ENCODE peak calls at places on chromosomes 6 and 20, in seven cellular contexts. X, H, R, O, N, K and J are unnamed samples.

GRCh38 chr6:131858765-131859490 is 51.1 kb downstream of the ENPP1 start:
- DNase-seq in X (no peak), H (no peak), R (no peak), O (no peak), N (no peak), K (no peak), J (no peak)

GRCh38 chr20:11919046-11919445 is 1.4 kb downstream of the BTBD3 start:
- DNase-seq in X (no peak), H (no peak), R (no peak), O (no peak), N (no peak), K (no peak), J (no peak)

GRCh38 chr6:139124887-139125672 is 9.8 kb upstream of the HECA start:
- DNase-seq in X (peak), H (no peak), R (peak), O (peak), N (peak), K (peak), J (no peak)

GRCh38 chr6:119313937-119314893 is 35.3 kb downstream of the MAN1A1 start:
- DNase-seq in X (peak), H (no peak), R (peak), O (no peak), N (no peak), K (no peak), J (no peak)

GRCh38 chr20:40499416-40499815 is 189.6 kb downstream of the MAFB start:
- DNase-seq in X (no peak), H (no peak), R (no peak), O (no peak), N (no peak), K (no peak), J (no peak)

GRCh38 chr6:56891754-56892153 is 63.2 kb upstream of the BEND6 start:
- DNase-seq in X (no peak), H (no peak), R (peak), O (no peak), N (no peak), K (no peak), J (no peak)

GRCh38 chr6:134414793-134415192 is 96.9 kb upstream of the SGK1 start:
- DNase-seq in X (no peak), H (no peak), R (no peak), O (no peak), N (no peak), K (no peak), J (no peak)

GRCh38 chr20:57090590-57091560 is 175.6 kb downstream of the BMP7 start:
- DNase-seq in X (no peak), H (no peak), R (no peak), O (no peak), N (no peak), K (no peak), J (no peak)

GRCh38 chr20:5282561-5282960 is 34.2 kb downstream of the PROKR2 start:
- DNase-seq in X (no peak), H (no peak), R (no peak), O (no peak), N (no peak), K (no peak), J (no peak)

GRCh38 chr6:96124778-96125177 is 109.0 kb downstream of the FUT9 start:
- DNase-seq in X (no peak), H (no peak), R (no peak), O (no peak), N (no peak), K (no peak), J (no peak)

GRCh38 chr20:43925786-43926185 is 11.1 kb downstream of the TOX2 start:
- DNase-seq in X (no peak), H (no peak), R (no peak), O (no peak), N (no peak), K (peak), J (no peak)

GRCh38 chr6:131789219-131789618 is 18.6 kb upstream of the ENPP1 start:
- DNase-seq in X (no peak), H (no peak), R (no peak), O (no peak), N (no peak), K (no peak), J (no peak)

GRCh38 chr6:168695701-168696100 is 254.7 kb downstream of the SMOC2 start:
- DNase-seq in X (no peak), H (peak), R (no peak), O (no peak), N (no peak), K (no peak), J (no peak)

GRCh38 chr6:101779051-101779844 is 385.7 kb downstream of the GRIK2 start:
- DNase-seq in X (no peak), H (no peak), R (no peak), O (no peak), N (no peak), K (no peak), J (no peak)

GRCh38 chr20:24808616-24809015 is 140.5 kb upstream of the CST7 start:
- DNase-seq in X (no peak), H (no peak), R (no peak), O (no peak), N (no peak), K (no peak), J (no peak)

GRCh38 chr20:39853664-39854063 is 835.4 kb downstream of the MAFB start:
- DNase-seq in X (peak), H (peak), R (no peak), O (no peak), N (no peak), K (no peak), J (no peak)

GRCh38 chr6:41712651-41713103 is 22.7 kb downstream of the TFEB start:
- DNase-seq in X (no peak), H (no peak), R (no peak), O (no peak), N (no peak), K (no peak), J (peak)

GRCh38 chr20:61861858-61862257 is 203.8 kb downstream of the TAF4 start:
- DNase-seq in X (no peak), H (no peak), R (no peak), O (no peak), N (no peak), K (no peak), J (no peak)

GRCh38 chr6:134732761-134733160 is 217.1 kb downstream of the ALDH8A1 start:
- DNase-seq in X (no peak), H (no peak), R (no peak), O (no peak), N (no peak), K (no peak), J (no peak)

GRCh38 chr6:91117550-91117949 is 530.7 kb upstream of the MAP3K7 start:
- DNase-seq in X (no peak), H (no peak), R (no peak), O (no peak), N (no peak), K (no peak), J (no peak)
- TF ChIP-seq JUND in X (no peak), H (no peak), R (no peak), O (no peak), N (no peak), K (no peak), J (no peak)

DNA sequence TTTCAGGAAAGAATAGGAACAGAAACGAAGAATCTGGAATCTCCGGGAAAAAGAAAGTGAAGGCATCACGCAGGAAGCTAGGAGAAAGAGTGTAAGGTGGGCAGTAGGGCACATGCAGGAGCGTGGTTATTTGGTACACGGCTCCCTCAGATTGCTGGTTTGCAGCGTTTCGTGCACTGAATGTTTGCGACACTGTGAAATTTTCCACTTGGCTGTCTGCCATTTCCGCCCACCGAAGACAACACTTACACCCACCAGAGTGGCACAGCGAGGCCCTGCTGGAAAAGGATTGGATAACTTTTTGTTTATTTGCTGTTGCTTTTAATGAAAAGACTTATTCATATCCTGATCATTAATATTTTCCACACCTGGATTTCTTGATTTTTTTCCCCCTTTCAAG is 248.3 kb downstream of the GMPR start:
- DNase-seq in X (no peak), H (no peak), R (no peak), O (no peak), N (no peak), K (no peak), J (no peak)
- TF ChIP-seq JUND in X (no peak), H (no peak), R (no peak), O (no peak), N (no peak), K (no peak), J (no peak)

GRCh38 chr6:20291764-20292227 is 79.5 kb upstream of the MBOAT1 start:
- DNase-seq in X (peak), H (peak), R (peak), O (peak), N (peak), K (peak), J (no peak)
- TF ChIP-seq JUND in X (no peak), H (no peak), R (peak), O (no peak), N (no peak), K (no peak), J (no peak)

DNA sequence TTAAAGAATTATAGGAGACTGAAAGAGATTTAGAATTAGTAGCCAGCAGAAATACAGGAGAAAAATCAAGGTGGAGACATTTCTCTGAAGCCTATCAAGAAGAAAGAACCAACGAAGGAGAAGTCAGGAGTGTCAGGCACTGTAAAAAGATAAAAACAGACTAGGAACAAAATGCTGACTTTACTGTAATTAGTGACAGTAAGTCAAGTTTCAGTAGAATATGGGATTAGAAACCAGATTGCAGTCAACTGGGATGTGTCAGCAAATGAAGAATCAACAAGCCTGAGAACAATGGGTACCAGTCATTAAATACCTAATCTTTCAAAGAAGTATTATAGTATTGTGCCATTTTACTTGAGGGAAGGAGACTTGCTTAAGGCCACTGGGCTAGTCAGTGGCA is 21.6 kb downstream of the CALHM6 start:
- DNase-seq in X (no peak), H (no peak), R (no peak), O (no peak), N (no peak), K (no peak), J (no peak)
- TF ChIP-seq JUND in X (no peak), H (no peak), R (no peak), O (no peak), N (no peak), K (no peak), J (no peak)

DNA sequence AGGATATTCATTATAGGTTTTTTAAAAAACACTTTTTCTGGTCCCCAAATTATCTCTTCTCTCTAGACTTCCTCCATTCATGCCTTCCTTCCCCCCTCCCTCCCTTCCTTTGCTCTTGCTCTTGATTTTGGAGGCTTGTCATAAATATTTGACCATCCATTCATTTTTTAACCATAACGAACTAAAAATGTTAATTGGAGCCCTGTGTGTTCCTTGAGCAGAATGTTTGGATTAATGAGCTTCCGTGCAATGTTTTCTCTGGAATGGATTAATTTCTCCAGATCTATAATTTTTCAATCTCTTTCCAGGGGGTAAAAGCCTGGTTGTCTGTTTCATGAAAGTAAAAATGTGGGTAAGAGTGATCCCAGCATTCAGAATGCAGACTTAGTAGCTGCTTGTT is 155.5 kb downstream of the ESR1 start:
- DNase-seq in X (no peak), H (no peak), R (no peak), O (no peak), N (no peak), K (no peak), J (no peak)
- TF ChIP-seq JUND in X (no peak), H (no peak), R (no peak), O (no peak), N (no peak), K (no peak), J (no peak)

GRCh38 chr6:29625337-29625930 is 7.5 kb downstream of the GABBR1 start:
- DNase-seq in X (no peak), H (no peak), R (peak), O (no peak), N (no peak), K (no peak), J (no peak)
- TF ChIP-seq JUND in X (no peak), H (no peak), R (no peak), O (no peak), N (no peak), K (no peak), J (no peak)

GRCh38 chr6:157034433-157035230 is 257.5 kb downstream of the ARID1B start:
- DNase-seq in X (no peak), H (no peak), R (peak), O (peak), N (peak), K (peak), J (peak)
- TF ChIP-seq JUND in X (no peak), H (no peak), R (peak), O (no peak), N (no peak), K (no peak), J (no peak)